ENCODE peak calls at places on chromosomes 5 and 9, in nine cellular contexts. F is naive thymus-derived CD8-positive, alpha-beta T cell; A is H4; R is NT2/D1; N is coronary artery; O is NB4; Y is Calu3; D is heart left ventricle; S is NCI-H1105 treated with DMSO at 0.1 percent for 48 hours. L is an unnamed sample.

GRCh38 chr9:98356953-98357352 is 101.5 kb upstream of the TBC1D2 start:
- DNase-seq in F (no peak), A (no peak), R (no peak), N (no peak), O (no peak), Y (no peak), D (no peak), S (no peak), L (no peak)

GRCh38 chr5:10652151-10652550 is 88.3 kb downstream of the ANKRD33B start:
- DNase-seq in F (no peak), A (no peak), R (no peak), N (no peak), O (no peak), Y (no peak), D (peak), S (no peak), L (no peak)

GRCh38 chr5:18483386-18483785 is 849.1 kb downstream of the TAF11L14 start:
- DNase-seq in F (no peak), A (no peak), R (no peak), N (no peak), O (no peak), Y (no peak), D (no peak), S (no peak), L (peak)

GRCh38 chr9:109600142-109600541 is 102.0 kb upstream of the PTPN3 start:
- DNase-seq in F (no peak), A (peak), R (no peak), N (no peak), O (peak), Y (no peak), D (peak), S (no peak), L (no peak)

GRCh38 chr5:102668220-102668930 is 86.7 kb upstream of the PAM start:
- DNase-seq in F (no peak), A (no peak), R (no peak), N (no peak), O (no peak), Y (no peak), D (no peak), S (peak), L (no peak)

GRCh38 chr9:34045903-34046302 is 2.8 kb downstream of the UBAP2 start:
- DNase-seq in F (no peak), A (no peak), R (no peak), N (no peak), O (no peak), Y (no peak), D (no peak), S (no peak), L (no peak)

GRCh38 chr9:90331826-90332575 is 310.6 kb downstream of the DIRAS2 start:
- DNase-seq in F (no peak), A (peak), R (no peak), N (no peak), O (no peak), Y (no peak), D (no peak), S (no peak), L (no peak)

GRCh38 chr5:177300236-177300880 is 3.2 kb downstream of the RAB24 start:
- DNase-seq in F (peak), A (peak), R (no peak), N (peak), O (peak), Y (peak), D (peak), S (no peak), L (no peak)

GRCh38 chr9:98369066-98369425 is 113.6 kb upstream of the TBC1D2 start:
- DNase-seq in F (no peak), A (no peak), R (no peak), N (no peak), O (no peak), Y (no peak), D (no peak), S (no peak), L (no peak)

GRCh38 chr5:59525957-59526356 is 367.6 kb downstream of the PDE4D start:
- DNase-seq in F (no peak), A (peak), R (no peak), N (no peak), O (no peak), Y (no peak), D (no peak), S (no peak), L (no peak)

GRCh38 chr5:74539986-74540385 is 100.5 kb downstream of the ENC1 start:
- DNase-seq in F (no peak), A (no peak), R (no peak), N (no peak), O (no peak), Y (no peak), D (no peak), S (no peak), L (no peak)

GRCh38 chr9:131728961-131729360 is 10.9 kb downstream of the RAPGEF1 start:
- DNase-seq in F (peak), A (no peak), R (no peak), N (no peak), O (peak), Y (no peak), D (no peak), S (no peak), L (no peak)

GRCh38 chr9:137309368-137310189 is 7.5 kb upstream of the NRARP start:
- DNase-seq in F (no peak), A (no peak), R (no peak), N (no peak), O (no peak), Y (no peak), D (no peak), S (no peak), L (no peak)